ENCODE peak calls at places on chromosomes 12 and 14, in seven cellular contexts. K is GM12878, P is K562, H is HCT116, M is H1, E is SK-N-SH, G is HepG2. T is an unnamed sample.

GRCh38 chr12:24780969-24781368 is 167.9 kb downstream of the BCAT1 start:
- DNase-seq in K (no peak), P (peak), H (no peak), M (no peak), E (peak), G (no peak), T (peak)

GRCh38 chr14:55851301-55851700 is 266.9 kb upstream of the PELI2 start:
- DNase-seq in K (no peak), P (no peak), H (no peak), M (no peak), E (no peak), G (no peak), T (no peak)

GRCh38 chr12:10068634-10069033 is 30.2 kb downstream of the CLEC1A start:
- DNase-seq in K (no peak), P (no peak), H (no peak), M (no peak), E (no peak), G (no peak), T (no peak)

GRCh38 chr14:105867961-105868599 is 341.7 kb downstream of the TMEM121 start:
- DNase-seq in K (no peak), P (no peak), H (no peak), M (no peak), E (no peak), G (no peak), T (no peak)

GRCh38 chr12:10174986-10175614 is 3.2 kb upstream of the OLR1 start:
- DNase-seq in K (no peak), P (no peak), H (no peak), M (no peak), E (no peak), G (no peak), T (no peak)

GRCh38 chr12:1934068-1934467 is 15.6 kb upstream of the CACNA2D4 start:
- DNase-seq in K (no peak), P (no peak), H (no peak), M (peak), E (peak), G (no peak), T (no peak)

GRCh38 chr12:109445224-109445623 is 31.9 kb downstream of the KCTD10 start:
- DNase-seq in K (no peak), P (no peak), H (no peak), M (no peak), E (no peak), G (no peak), T (no peak)

GRCh38 chr14:89721991-89722390 is 232.5 kb downstream of the EFCAB11 start:
- DNase-seq in K (no peak), P (no peak), H (no peak), M (no peak), E (no peak), G (no peak), T (no peak)

DNA sequence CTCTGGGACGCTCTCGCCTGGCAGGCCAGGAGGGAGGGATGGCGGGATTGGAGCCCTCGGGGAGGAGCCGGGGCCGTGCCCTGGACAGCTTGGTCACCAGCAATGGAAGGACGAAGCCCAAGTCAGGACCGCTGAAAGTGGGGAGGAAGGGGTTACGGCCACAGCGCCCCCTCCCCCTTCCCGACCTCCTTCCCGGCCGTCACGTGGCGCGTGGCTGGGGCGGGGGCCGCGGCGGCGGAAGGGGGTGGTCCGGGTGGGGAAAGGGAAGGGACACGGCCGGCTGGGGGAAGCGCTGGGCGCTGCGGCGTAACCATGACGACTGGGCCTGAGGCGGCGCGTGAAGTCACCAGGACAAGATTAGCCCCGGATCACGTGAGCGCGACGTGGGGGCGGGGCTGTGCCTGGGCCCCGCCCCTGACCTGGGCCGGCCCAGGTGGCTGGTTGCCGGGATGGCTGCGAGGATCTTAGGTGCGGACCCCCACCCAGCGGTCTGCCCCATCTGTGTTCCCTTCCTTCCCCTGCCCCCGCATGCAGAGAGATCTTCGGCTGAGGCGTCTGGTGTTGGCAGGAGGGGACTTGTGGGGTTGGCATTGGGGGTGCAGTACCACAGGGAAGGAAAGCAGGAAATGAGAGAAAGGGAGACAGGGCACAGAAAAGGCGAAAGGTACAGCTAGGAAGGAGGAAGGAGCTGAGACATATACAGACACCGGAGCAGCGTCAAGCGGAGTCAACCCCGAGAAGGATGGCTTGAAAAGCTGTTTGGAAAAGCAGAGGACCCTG is 6.2 kb downstream of the MAP3K12 start:
- DNase-seq in K (peak), P (peak), H (peak), M (peak), E (peak), G (peak), T (peak)
- TF ChIP-seq JUND in K (peak), P (peak), H (no peak), M (peak), E (no peak), G (no peak), T (no peak)

DNA sequence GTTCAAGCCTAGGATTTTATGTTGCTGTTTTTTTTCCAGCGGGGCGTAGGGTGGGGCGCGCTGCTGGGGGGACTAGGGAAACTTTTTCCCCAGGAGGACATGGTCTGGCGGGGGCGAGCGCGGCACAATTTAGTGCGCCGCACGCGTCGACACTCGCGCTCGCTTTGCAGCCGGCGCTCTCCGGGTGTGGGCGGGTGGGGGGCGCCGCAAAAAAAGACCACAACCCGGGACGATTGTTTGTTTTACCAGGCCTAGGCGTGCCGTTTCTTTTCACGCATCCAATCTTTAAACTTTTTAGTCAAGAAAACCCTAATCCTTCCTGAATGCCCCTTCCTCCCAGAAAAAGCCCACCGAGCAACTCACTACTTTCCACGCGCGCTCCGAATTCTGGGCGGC is 865 bp upstream of the ZFP36L1 start:
- DNase-seq in K (no peak), P (peak), H (no peak), M (no peak), E (no peak), G (no peak), T (no peak)
- TF ChIP-seq JUND in K (no peak), P (no peak), H (no peak), M (no peak), E (no peak), G (no peak), T (no peak)

DNA sequence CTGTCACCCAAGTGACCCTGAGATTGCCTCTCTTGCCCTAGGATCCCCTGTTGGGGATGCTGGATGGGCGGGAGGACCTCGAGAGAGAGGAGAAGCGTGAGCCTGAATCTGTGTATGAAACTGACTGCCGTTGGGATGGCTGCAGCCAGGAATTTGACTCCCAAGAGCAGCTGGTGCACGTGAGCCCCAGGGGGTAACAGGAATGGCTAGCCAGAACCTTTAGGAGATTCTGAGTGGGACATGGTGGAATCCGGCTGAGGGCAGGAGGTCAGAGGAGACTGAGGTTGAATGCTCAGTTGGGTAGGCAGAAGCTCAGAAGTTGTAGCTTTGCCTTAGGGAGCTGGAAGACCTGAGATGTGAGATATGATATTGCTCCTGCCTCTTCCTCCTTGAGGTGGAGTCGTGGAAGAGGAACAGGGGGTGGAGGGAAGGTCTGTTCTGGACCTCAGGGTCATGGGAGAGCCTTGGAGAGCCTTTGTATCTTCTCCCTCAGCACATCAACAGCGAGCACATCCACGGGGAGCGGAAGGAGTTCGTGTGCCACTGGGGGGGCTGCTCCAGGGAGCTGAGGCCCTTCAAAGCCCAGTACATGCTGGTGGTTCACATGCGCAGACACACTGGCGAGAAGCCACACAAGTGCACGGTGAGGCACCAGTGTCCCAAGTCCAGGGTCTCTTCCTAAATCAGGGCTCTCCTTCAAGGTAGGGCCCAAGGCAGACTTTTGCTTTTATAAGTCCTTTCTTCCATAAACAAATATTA is 6.3 kb downstream of the GLI1 start:
- DNase-seq in K (no peak), P (no peak), H (no peak), M (no peak), E (no peak), G (no peak), T (no peak)
- TF ChIP-seq JUND in K (no peak), P (no peak), H (no peak), M (no peak), E (no peak), G (no peak), T (no peak)

GRCh38 chr12:98580695-98581094 is 12.8 kb upstream of the SLC25A3 start:
- DNase-seq in K (no peak), P (no peak), H (no peak), M (no peak), E (no peak), G (no peak), T (no peak)
- TF ChIP-seq JUND in K (no peak), P (no peak), H (no peak), M (no peak), E (no peak), G (no peak), T (no peak)

DNA sequence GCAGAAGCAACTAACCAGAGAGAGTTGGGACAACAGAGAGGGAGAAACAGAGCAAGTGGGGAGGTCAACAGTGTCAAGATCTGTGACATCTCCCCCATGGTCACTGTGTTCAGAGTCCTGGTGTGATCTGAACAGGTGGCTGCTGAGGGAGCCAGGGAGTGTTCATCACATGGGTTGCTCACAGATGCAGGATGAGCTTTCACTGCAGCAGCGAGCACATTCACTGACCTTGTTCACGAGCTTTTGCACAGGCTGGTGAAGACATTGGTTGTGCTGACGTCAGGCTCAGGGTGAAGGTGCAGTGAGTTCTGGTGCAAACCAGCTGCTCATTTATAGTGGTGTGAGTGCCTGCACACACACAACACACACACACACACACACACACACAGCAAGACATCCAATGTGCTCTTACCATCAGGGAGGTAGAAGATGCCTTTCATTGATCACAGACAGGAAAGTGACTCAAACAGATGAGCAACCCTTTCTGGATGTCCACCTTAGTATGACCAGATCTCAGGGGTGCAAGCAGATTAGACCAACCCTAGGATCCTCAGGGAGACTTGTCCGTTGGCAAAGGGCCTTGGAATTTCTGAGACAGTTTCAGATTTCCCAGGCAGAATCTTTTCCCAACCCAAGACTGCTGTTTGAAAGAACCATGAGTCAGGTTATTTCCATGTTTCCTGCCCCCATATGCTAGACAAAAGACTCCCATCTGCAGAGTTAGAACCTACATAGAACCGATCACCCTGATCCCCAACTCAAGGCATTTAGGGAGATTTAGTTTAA is 44.3 kb upstream of the OR10AD1 start:
- DNase-seq in K (no peak), P (no peak), H (no peak), M (no peak), E (no peak), G (no peak), T (no peak)
- TF ChIP-seq JUND in K (no peak), P (no peak), H (no peak), M (no peak), E (no peak), G (no peak), T (no peak)

DNA sequence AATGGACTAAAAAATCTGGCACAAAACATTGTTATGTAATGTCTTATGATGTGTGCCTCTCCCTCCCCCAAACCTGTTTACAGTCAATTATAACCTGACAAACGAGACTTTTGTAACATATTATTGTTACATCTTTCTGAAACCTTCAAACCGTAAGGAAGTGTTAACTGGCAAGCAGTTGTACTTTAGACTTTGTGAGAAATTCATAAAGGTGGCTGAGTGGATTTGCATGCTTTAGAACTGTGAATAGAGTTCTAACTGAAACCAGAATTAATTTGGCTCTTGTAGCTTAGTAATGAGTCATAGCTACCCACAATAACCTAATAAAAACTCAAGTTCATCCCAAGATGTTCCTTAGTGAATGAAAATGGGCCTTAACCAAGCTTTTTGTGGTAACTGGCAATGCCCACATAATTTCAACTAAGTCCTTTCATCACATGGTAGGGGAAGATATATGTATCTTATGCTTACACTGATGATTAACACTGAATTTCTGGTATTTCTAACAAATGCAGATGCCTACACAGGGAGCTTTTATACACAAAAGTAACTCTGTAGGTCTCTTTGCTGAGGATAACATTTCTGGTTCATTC is 29.7 kb downstream of the RAD9B start:
- DNase-seq in K (peak), P (no peak), H (no peak), M (no peak), E (no peak), G (no peak), T (peak)
- TF ChIP-seq JUND in K (peak), P (no peak), H (no peak), M (no peak), E (peak), G (no peak), T (no peak)

GRCh38 chr14:96095581-96096476 is 56.7 kb downstream of the C14orf132 start:
- DNase-seq in K (no peak), P (no peak), H (no peak), M (no peak), E (peak), G (peak), T (peak)
- TF ChIP-seq JUND in K (no peak), P (no peak), H (no peak), M (no peak), E (no peak), G (no peak), T (peak)